ENCODE peak calls at places on chromosome 20, in seven cellular contexts. T is esophagus muscularis mucosa, L is heart left ventricle, N is right lobe of liver, Z is endothelial cell of umbilical vein, U is spleen, B is transverse colon. M is an unnamed sample.

GRCh38 chr20:22268675-22269074 is 315.7 kb downstream of the FOXA2 start:
- DNase-seq in N (no peak), Z (no peak), B (no peak), T (no peak), L (no peak), U (no peak), M (no peak)

GRCh38 chr20:44211177-44212039 is 837 bp upstream of the OSER1 start:
- DNase-seq in B (peak; percentile 23), T (no peak), Z (no peak), U (peak; percentile 80), L (no peak), N (peak; percentile 31), M (peak; percentile 28)

GRCh38 chr20:45872626-45873025 is 8.4 kb upstream of the ZSWIM1 start:
- DNase-seq in B (no peak), N (no peak), L (no peak), U (peak; percentile 41), T (no peak), Z (no peak), M (no peak)

GRCh38 chr20:18322551-18322950 is 34.2 kb downstream of the ZNF133 start:
- DNase-seq in U (no peak), N (no peak), T (no peak), Z (no peak), B (no peak), L (no peak), M (no peak)

GRCh38 chr20:7302256-7302655 is 534.8 kb downstream of the BMP2 start:
- DNase-seq in Z (no peak), N (no peak), U (no peak), L (no peak), B (no peak), T (no peak), M (no peak)

GRCh38 chr20:1933465-1933870 is 38.3 kb downstream of the SIRPA start:
- DNase-seq in L (peak; percentile 70), Z (no peak), T (no peak), B (no peak), N (peak; percentile 51), U (no peak), M (peak; percentile 95)

GRCh38 chr20:2658414-2659354 is 5.3 kb downstream of the IDH3B start:
- DNase-seq in B (no peak), L (no peak), T (no peak), U (no peak), Z (no peak), N (no peak), M (no peak)

GRCh38 chr20:32296874-32297420 is 19.5 kb downstream of the KIF3B start:
- DNase-seq in U (no peak), T (no peak), N (no peak), B (no peak), L (no peak), Z (no peak), M (no peak)

GRCh38 chr20:11454966-11455799 is 462.5 kb upstream of the BTBD3 start:
- DNase-seq in B (peak; percentile 17), T (no peak), Z (peak; percentile 93), U (no peak), N (no peak), L (no peak), M (no peak)

GRCh38 chr20:23671479-23671878 is 17.4 kb downstream of the CST4 start:
- DNase-seq in L (no peak), U (no peak), T (peak; percentile 50), B (no peak), N (no peak), Z (no peak), M (peak; percentile 52)

GRCh38 chr20:53839423-53840176 is 230.8 kb downstream of the BCAS1 start:
- DNase-seq in T (no peak), U (peak; percentile 92), L (peak; percentile 37), Z (no peak), B (peak; percentile 81), N (peak; percentile 35), M (no peak)

GRCh38 chr20:22052025-22052527 is 346.6 kb downstream of the PAX1 start:
- DNase-seq in U (no peak), T (no peak), L (no peak), N (no peak), B (no peak), Z (no peak), M (no peak)

GRCh38 chr20:61572312-61572711 is 320.3 kb downstream of the CDH4 start:
- DNase-seq in B (no peak), Z (no peak), T (no peak), N (no peak), U (peak; percentile 29), L (no peak), M (no peak)

DNA sequence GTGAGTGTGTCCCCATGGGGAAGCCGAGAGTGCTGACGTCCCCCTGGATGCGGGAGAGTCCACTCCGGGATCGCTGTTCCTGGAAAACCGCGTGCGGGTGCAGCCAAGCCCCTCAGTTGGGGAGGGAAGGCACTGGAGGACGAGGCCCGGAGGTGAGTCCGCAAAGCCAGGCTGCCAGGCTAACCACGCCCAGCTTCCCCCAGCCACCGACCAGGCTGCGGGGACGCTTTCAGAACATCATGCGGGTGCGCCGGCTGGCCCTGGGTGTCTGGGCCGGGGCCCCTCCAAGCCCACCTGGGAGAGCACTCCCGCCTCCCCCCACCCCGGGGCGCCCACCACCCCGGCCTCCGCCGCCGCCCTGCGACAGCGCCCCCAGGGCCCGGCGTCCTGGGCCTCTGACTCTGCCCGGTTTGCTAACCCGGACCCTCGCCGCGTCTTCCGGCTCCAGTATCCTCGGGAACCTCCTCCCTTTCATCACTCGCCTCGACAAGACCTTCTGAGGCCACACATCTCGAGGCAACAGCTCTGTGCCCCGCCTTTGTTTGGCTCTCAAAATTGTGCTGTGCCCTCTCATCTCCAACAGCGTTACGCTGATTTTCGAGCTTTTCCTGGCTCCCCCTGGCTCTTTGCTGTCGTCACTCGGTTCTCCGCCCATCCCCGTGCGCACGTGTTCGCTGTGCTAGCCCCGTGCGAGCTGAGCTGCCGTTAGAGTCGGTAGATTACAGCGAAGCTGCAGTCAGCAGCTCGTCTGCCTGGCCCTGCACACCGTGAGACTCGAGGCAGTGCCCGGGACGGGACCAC is 47.1 kb upstream of the ENTPD6 start:
- DNase-seq in L (no peak), N (no peak), U (peak; percentile 80), B (peak; percentile 48), T (no peak), Z (peak; percentile 16), M (peak; percentile 91)
- H3K4me3 ChIP-seq in L (no peak overlapping the region), N (no peak overlapping the region), U (peak overlapping the region; percentile 7), B (peak overlapping the region; percentile 33), T (peak overlapping the region; percentile 57), Z (peak overlapping the region; percentile 3), M (no peak overlapping the region)

GRCh38 chr20:63641792-63642517 is 11.3 kb downstream of the STMN3 start:
- DNase-seq in N (peak; percentile 94), Z (peak; percentile 57), U (peak; percentile 99), T (peak; percentile 98), B (peak; percentile 95), L (peak; percentile 93), M (peak; percentile 85)
- TF ChIP-seq CTCF in N (peak; percentile 5), Z (peak; percentile 37), U (peak; percentile 70), T (peak; percentile 31), B (peak; percentile 62), L (peak; percentile 31), M (peak; percentile 12)

DNA sequence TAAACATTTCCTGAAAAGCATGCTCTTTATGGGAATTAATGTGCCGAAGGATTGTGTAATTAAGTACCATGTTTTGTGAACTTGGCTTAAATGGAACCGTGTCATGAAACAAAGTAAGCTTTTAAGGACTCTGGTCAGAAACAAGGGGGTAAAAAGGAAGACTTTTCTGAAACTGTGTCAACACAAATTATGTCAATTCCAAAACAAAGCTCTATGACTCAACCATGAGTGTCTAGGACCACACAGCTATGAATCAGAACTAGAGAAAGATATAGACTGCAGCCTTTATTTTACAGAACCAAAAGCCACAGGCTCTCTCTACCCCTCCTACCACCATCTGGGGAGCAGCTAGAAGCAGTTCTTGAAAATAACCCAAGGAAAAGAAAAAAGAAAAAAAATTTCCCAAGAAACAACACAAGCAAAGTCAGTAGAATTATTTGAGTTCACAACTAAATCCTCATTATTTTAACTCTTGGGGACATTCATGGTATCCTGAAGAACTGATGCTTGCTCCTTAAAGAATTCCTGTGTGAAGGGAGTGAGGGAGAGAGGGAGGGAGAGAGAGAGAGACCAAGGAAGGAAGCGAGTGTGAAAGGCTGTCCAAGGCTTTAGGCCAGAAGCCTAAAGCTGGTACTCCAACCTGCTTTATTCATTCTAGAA is 81.9 kb downstream of the ZMYND8 start:
- DNase-seq in T (no peak), U (no peak), N (no peak), Z (peak; percentile 96), L (no peak), B (no peak), M (peak; percentile 33)
- TF ChIP-seq POLR2A in T (no peak), U (no peak), N (no peak), Z (peak; percentile 40), L (no peak), B (no peak), M (no peak)

DNA sequence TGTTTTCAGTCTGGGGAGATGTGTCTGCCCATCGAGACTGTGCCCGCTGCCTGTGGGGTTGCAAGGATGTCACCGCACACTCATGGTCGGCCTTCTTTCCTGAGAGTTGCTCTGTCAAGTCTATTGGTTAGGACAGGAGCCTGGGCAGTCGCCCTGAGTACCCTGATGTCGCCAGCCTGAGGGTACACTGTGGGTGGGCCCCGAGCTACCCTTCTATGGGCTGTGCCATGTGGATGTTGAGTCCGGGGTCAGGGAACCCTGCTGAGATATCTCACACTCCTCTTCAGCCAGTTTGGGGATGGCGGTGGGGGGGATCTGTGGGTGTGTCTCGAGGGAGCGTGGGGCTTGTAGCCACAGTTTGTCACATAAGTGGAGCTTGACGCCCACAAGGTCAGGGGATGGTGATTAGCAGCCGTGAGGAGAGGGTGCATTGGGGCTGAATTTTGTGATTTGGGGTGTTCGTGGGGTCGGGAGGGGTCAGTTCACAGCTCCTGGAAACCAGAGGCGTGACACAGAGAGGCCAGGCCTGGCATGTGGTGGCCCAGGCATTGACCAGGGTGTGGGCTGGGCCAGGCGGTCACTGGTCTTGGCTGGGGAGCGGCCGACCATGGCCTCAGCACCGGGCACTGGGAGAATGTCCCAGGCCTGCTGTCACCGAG is 1.5 kb upstream of the NPBWR2 start:
- DNase-seq in Z (no peak), T (no peak), B (peak; percentile 4), L (peak; percentile 13), U (peak; percentile 76), N (no peak), M (no peak)
- H3K4me3 ChIP-seq in Z (no peak overlapping the region), T (no peak overlapping the region), B (no peak overlapping the region), L (no peak overlapping the region), U (no peak overlapping the region), N (no peak overlapping the region), M (no peak overlapping the region)

GRCh38 chr20:290081-290831 is at the start of gene C20orf96:
- DNase-seq in L (peak; percentile 92), Z (peak; percentile 94), B (peak; percentile 96), U (peak; percentile 97), T (peak; percentile 97), N (peak; percentile 94), M (peak; percentile 98)
- TF ChIP-seq CTCF in L (no peak), Z (peak; percentile 62), B (peak; percentile 67), U (peak; percentile 48), T (peak; percentile 24), N (peak; percentile 28), M (no peak)

DNA sequence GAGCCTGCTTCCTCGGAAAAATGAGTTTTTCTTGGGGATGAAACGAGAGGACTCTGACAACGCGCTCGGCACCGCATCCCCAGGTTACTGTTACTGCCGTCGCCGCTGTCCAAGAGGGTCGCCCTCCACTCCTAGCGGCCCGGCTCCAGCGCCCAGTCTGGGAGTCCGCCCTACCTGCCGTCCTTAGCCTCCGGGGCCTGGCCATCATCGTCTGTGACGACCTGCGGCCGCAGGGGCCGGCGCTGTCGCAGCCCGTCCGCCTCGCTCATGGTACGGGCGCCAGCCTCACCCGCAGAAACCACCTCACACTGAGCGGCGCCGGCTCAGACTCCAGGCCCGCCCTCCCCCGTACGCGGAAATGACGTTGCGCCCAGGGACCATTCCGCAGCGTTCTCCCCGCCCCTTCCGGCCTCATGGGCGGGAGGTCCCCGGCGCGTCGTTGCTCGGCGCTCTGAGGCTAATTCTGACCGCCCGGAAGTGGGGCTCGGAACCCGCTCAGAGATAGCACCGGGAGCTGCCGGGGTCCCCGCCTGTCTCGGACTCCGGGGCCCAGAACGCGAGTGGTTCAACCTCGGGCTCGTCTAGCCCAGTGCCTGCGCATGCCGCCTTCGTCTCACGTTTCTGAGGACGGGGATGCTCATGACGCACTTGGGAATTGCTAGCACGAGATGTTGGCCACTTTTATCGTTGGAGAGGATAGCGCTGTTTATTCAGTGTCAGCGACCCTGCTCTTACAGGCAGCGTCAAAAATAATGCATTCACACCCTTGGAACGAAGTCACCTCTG is at the start of gene APMAP:
- DNase-seq in L (peak; percentile 97), B (peak; percentile 97), T (peak; percentile 99), Z (peak; percentile 90), U (peak; percentile 99), N (peak; percentile 97), M (peak; percentile 99)
- TF ChIP-seq POLR2A in L (peak; percentile 49), B (peak; percentile 98), T (peak; percentile 94), Z (peak; percentile 96), U (peak; percentile 76), N (peak; percentile 100), M (no peak)

M was measured in lower leg skin.